ENCODE peak calls at places on chromosomes 4 and X, in six cellular contexts. B, W, K, T, A and N are unnamed samples.

GRCh38 chrX:34578237-34578636 is 78.8 kb downstream of the TMEM47 start:
- DNase-seq in B (peak), W (no peak), K (peak), T (peak), A (no peak), N (peak)

GRCh38 chrX:13666836-13667235 is 13.9 kb downstream of the TCEANC start:
- DNase-seq in B (no peak), W (no peak), K (no peak), T (no peak), A (no peak), N (peak)

GRCh38 chr4:185839770-185840169 is 27.8 kb upstream of the SORBS2 start:
- DNase-seq in B (peak), W (no peak), K (no peak), T (peak), A (no peak), N (no peak)

GRCh38 chr4:70830054-70830453 is 9.6 kb downstream of the GRSF1 start:
- DNase-seq in B (no peak), W (no peak), K (no peak), T (no peak), A (no peak), N (no peak)

GRCh38 chr4:42654606-42655005 is 2.3 kb downstream of the ATP8A1 start:
- DNase-seq in B (no peak), W (no peak), K (no peak), T (no peak), A (no peak), N (peak)

GRCh38 chr4:3369781-3370660 is 71.7 kb upstream of the HGFAC start:
- DNase-seq in B (peak), W (no peak), K (no peak), T (no peak), A (no peak), N (peak)

GRCh38 chrX:130172127-130172834 is 519 bp downstream of the RAB33A start:
- DNase-seq in B (peak), W (no peak), K (no peak), T (no peak), A (no peak), N (no peak)

GRCh38 chrX:121832446-121832845 is 785.0 kb downstream of the GLUD2 start:
- DNase-seq in B (no peak), W (no peak), K (no peak), T (no peak), A (no peak), N (peak)

GRCh38 chr4:29278580-29278979 is 1441.6 kb upstream of the PCDH7 start:
- DNase-seq in B (no peak), W (no peak), K (no peak), T (no peak), A (no peak), N (peak)